ENCODE peak calls at places on chromosomes 11 and 22, in seven cellular contexts. M is mesendoderm, D is IMR-90, G is neuronal stem cell, W is H1, V is mesenchymal stem cell, U is trophoblast cell. J is an unnamed sample.

GRCh38 chr11:15931497-15931896 is 424.8 kb downstream of the SOX6 start:
- DNase-seq in V (no peak), D (no peak), G (no peak), U (no peak), W (no peak), M (no peak), J (no peak)

GRCh38 chr22:41687901-41688364 is 734 bp downstream of the SNU13 start:
- DNase-seq in M (peak), U (peak), W (no peak), G (no peak), V (peak), D (peak), J (no peak)

GRCh38 chr11:128734439-128735224 is 40.8 kb downstream of the FLI1 start:
- DNase-seq in V (no peak), D (no peak), G (no peak), U (peak), W (no peak), M (no peak), J (no peak)

GRCh38 chr11:73295259-73295995 is 12.6 kb upstream of the ARHGEF17 start:
- DNase-seq in U (peak), M (peak), G (peak), D (peak), V (peak), W (no peak), J (peak)

GRCh38 chr11:69422645-69423044 is 58.8 kb upstream of the LINC01488 start:
- DNase-seq in W (no peak), M (no peak), G (no peak), U (no peak), D (no peak), V (no peak), J (no peak)

GRCh38 chr11:36352919-36353318 is 56.8 kb downstream of the PRR5L start:
- DNase-seq in D (no peak), V (no peak), U (no peak), W (no peak), M (no peak), G (no peak), J (no peak)

GRCh38 chr11:37786214-37786755 is 1188.2 kb upstream of the RAG2 start:
- DNase-seq in V (peak), W (no peak), G (no peak), D (peak), U (no peak), M (no peak), J (no peak)

GRCh38 chr11:13205446-13205845 is 72.1 kb upstream of the BMAL1 start:
- DNase-seq in G (no peak), M (no peak), D (peak), U (no peak), W (no peak), V (no peak), J (no peak)

GRCh38 chr11:34749666-34750659 is 129.1 kb downstream of the EHF start:
- DNase-seq in U (no peak), V (peak), M (no peak), W (no peak), D (peak), G (no peak), J (no peak)

GRCh38 chr11:32297629-32298028 is 137.7 kb downstream of the WT1 start:
- DNase-seq in V (peak), U (peak), G (no peak), D (peak), M (no peak), W (no peak), J (no peak)

GRCh38 chr11:62001450-62002178 is 34.2 kb upstream of the FTH1 start:
- DNase-seq in D (no peak), G (no peak), V (no peak), M (no peak), W (no peak), U (no peak), J (no peak)

GRCh38 chr22:49760630-49761571 is 66.8 kb downstream of the BRD1 start:
- DNase-seq in D (no peak), G (no peak), U (no peak), W (no peak), V (no peak), M (no peak), J (peak)

GRCh38 chr11:96338910-96339703 is 3.9 kb downstream of the MAML2 start:
- DNase-seq in M (peak), D (peak), G (no peak), U (peak), W (no peak), V (peak), J (peak)

GRCh38 chr11:60959445-60959844 is 7.5 kb upstream of the SLC15A3 start:
- DNase-seq in D (no peak), U (peak), V (no peak), G (no peak), M (no peak), W (no peak), J (no peak)

GRCh38 chr11:57567210-57567511 is 311 bp downstream of the UBE2L6 start:
- DNase-seq in M (no peak), U (no peak), G (no peak), V (peak), D (peak), W (no peak), J (no peak)

GRCh38 chr11:44030276-44030932 is 17.4 kb upstream of the ACCSL start:
- DNase-seq in G (peak), V (peak), U (no peak), W (no peak), M (peak), D (peak), J (peak)

GRCh38 chr11:67382481-67383136 is 9.2 kb upstream of the RAD9A start:
- DNase-seq in M (peak), W (no peak), G (peak), D (peak), U (peak), V (peak), J (peak)

GRCh38 chr11:28209906-28210305 is 101.7 kb downstream of the METTL15 start:
- DNase-seq in U (no peak), V (no peak), D (no peak), G (no peak), M (no peak), W (no peak), J (no peak)

GRCh38 chr11:73204711-73205121 is 13.4 kb upstream of the P2RY2 start:
- DNase-seq in G (no peak), M (no peak), U (peak), W (no peak), V (no peak), D (no peak), J (peak)

GRCh38 chr22:31486951-31487350 is 2.7 kb downstream of the EIF4ENIF1 start:
- DNase-seq in G (no peak), D (no peak), W (no peak), U (no peak), M (no peak), V (no peak), J (no peak)
- H2AK5ac ChIP-seq in G (no peak), D (no peak), W (no peak), U (no peak), M (no peak), V (no peak), J (no peak)

DNA sequence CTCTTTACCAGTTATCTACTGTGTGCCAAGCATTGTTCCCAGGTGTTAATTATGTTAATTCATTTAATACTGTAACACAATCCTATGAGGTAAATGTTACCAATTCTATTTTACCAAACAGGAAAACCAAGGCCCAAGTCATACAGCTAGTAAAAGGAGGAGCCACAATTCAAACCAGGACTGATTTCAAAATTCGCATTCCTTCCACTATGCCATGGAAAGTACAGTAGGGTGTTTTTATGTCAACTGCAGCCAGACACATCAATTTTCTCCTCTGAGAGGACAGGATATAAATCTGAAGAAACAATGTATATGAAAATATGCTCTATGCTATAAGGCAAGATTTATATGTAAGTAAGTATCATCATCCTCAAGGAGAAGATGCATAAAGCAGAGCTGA is 104.3 kb downstream of the RPL27A start:
- DNase-seq in V (peak), G (no peak), D (no peak), U (peak), W (no peak), M (no peak), J (no peak)
- H2AK5ac ChIP-seq in V (no peak), G (no peak), D (no peak), U (no peak), W (no peak), M (no peak), J (no peak)

DNA sequence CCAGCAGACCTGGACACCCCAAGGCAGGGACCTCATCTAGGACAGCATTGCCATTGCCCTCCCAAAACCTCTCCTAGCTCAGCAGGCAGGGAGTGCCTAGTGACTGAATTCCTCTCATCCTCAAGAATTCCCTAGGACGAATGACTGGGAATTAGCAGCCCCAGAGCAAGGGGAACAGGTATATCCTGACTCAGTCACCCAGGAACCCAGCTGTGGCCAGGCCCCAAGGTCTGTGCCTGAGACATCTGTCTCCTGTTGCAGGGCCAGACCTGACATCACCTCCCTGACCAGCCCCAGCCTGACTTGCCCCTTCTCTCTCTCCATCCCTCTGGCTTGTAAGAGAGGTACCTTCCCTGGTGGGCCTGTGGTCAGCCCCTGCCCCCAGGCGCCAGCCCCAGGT is 39.0 kb upstream of the SUSD2 start:
- DNase-seq in D (no peak), M (peak), G (no peak), U (peak), W (no peak), V (no peak), J (no peak)
- H2AK5ac ChIP-seq in D (peak), M (no peak), G (no peak), U (no peak), W (no peak), V (no peak), J (no peak)

GRCh38 chr11:11841605-11842425 is at the start of gene USP47:
- DNase-seq in V (peak), D (peak), G (peak), W (peak), U (peak), M (peak), J (peak)

GRCh38 chr11:11843642-11844041 is 1.9 kb downstream of the USP47 start:
- DNase-seq in W (no peak), D (no peak), G (no peak), V (no peak), U (no peak), M (no peak), J (no peak)

GRCh38 chr11:11842426-11843008 is 745 bp downstream of the USP47 start:
- DNase-seq in M (peak), D (peak), V (peak), G (peak), W (no peak), U (peak), J (no peak)

GRCh38 chr11:11844272-11844671 is 2.5 kb downstream of the USP47 start:
- DNase-seq in G (no peak), W (no peak), V (no peak), U (no peak), D (no peak), M (no peak), J (no peak)

DNA sequence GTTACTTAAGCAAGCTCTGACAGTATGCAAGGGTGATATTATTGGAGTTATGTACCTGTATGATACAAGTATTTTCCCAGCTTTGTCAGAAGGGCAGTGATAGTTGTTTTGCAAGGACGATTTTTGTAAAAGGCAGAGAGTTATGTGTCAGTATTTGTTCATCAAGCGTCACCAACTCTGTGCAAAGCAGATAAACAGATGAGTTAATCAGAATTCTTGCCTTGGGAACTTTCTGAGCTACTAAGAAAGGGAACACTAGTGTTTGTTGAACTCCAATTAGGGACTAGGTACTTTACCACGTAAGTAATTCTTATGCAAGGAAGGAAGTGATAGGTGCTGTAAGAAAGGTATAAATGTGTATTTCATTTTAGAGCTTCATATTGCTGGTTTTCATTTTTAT is 1.5 kb downstream of the USP47 start:
- DNase-seq in G (no peak), W (no peak), U (peak), D (peak), V (peak), M (no peak), J (no peak)
- H2AK5ac ChIP-seq in G (no peak), W (no peak), U (no peak), D (no peak), V (no peak), M (no peak), J (no peak)

GRCh38 chr11:88378422-88379066 is 41.0 kb upstream of the CTSC start:
- DNase-seq in G (no peak), W (no peak), V (no peak), M (no peak), D (no peak), U (no peak), J (no peak)

GRCh38 chr11:88383446-88383845 is 45.9 kb upstream of the CTSC start:
- DNase-seq in W (no peak), U (no peak), M (no peak), V (no peak), D (no peak), G (no peak), J (no peak)

GRCh38 chr11:88377151-88377550 is 39.6 kb upstream of the CTSC start:
- DNase-seq in D (peak), V (peak), G (no peak), U (no peak), W (no peak), M (no peak), J (no peak)

GRCh38 chr11:88375927-88376470 is 38.5 kb upstream of the CTSC start:
- DNase-seq in U (no peak), V (no peak), G (no peak), W (no peak), M (no peak), D (no peak), J (no peak)

GRCh38 chr11:88377661-88378060 is 40.1 kb upstream of the CTSC start:
- DNase-seq in V (no peak), M (no peak), D (no peak), U (no peak), G (no peak), W (no peak), J (no peak)
- H2AK5ac ChIP-seq in V (no peak), M (no peak), D (no peak), U (no peak), G (no peak), W (no peak), J (no peak)

GRCh38 chr22:27577570-27577969 is 224.0 kb downstream of the MN1 start:
- DNase-seq in D (no peak), M (no peak), V (no peak), W (no peak), U (no peak), G (no peak), J (no peak)
- H2AK5ac ChIP-seq in D (no peak), M (no peak), V (peak), W (no peak), U (no peak), G (peak), J (no peak)

J was measured in H9.